ENCODE peak calls at places on chromosomes 3 and 15, in eight cellular contexts. D is A549, Z is uterus, B is stomach, O is thyroid gland, F is tibial nerve, S is adrenal gland, I is sigmoid colon. K is an unnamed sample. For H3K9me3, the result is how much of the 10 kb centered on the place peaks cover.

GRCh38 chr15:43912991-43913927 is 86.5 kb downstream of the WDR76 start:
- DNase-seq in D (peak), Z (peak), B (no peak), O (no peak), F (no peak), S (peak), I (no peak), K (no peak)

GRCh38 chr3:196322-197153 is at the start of gene CHL1:
- DNase-seq in D (no peak), Z (peak), B (no peak), O (no peak), F (no peak), S (no peak), I (peak), K (no peak)

GRCh38 chr15:68447209-68447608 is 15.2 kb upstream of the ITGA11 start:
- DNase-seq in D (no peak), Z (no peak), B (no peak), O (no peak), F (no peak), S (no peak), I (no peak), K (no peak)

GRCh38 chr3:81684739-81685395 is 76.6 kb downstream of the GBE1 start:
- DNase-seq in D (peak), Z (no peak), B (no peak), O (no peak), F (no peak), S (peak), I (no peak), K (no peak)

GRCh38 chr3:143283432-143284128 is 164.0 kb downstream of the CHST2 start:
- DNase-seq in D (no peak), Z (no peak), B (no peak), O (no peak), F (no peak), S (no peak), I (no peak), K (no peak)

GRCh38 chr3:132231633-132232032 is 85.6 kb upstream of the ACP3 start:
- DNase-seq in D (no peak), Z (no peak), B (no peak), O (no peak), F (no peak), S (peak), I (no peak), K (no peak)

GRCh38 chr15:52095597-52096262 is 16.8 kb downstream of the BCL2L10 start:
- DNase-seq in D (peak), Z (no peak), B (no peak), O (no peak), F (no peak), S (no peak), I (no peak), K (no peak)

GRCh38 chr3:190883973-190884832 is 21.7 kb upstream of the GMNC start:
- DNase-seq in D (no peak), Z (peak), B (peak), O (peak), F (peak), S (peak), I (no peak), K (no peak)

GRCh38 chr3:191762323-191762960 is 301.5 kb downstream of the PYDC2 start:
- DNase-seq in D (no peak), Z (no peak), B (no peak), O (no peak), F (no peak), S (no peak), I (no peak), K (no peak)

GRCh38 chr3:141049681-141050080 is 1.5 kb upstream of the SPSB4 start:
- DNase-seq in D (peak), Z (no peak), B (no peak), O (no peak), F (no peak), S (no peak), I (no peak), K (no peak)

GRCh38 chr3:185724761-185725160 is 100.1 kb downstream of the IGF2BP2 start:
- DNase-seq in D (no peak), Z (no peak), B (no peak), O (no peak), F (no peak), S (no peak), I (no peak), K (no peak)

GRCh38 chr3:30161370-30161769 is 445.0 kb upstream of the TGFBR2 start:
- DNase-seq in D (no peak), Z (peak), B (no peak), O (peak), F (no peak), S (no peak), I (peak), K (no peak)

GRCh38 chr15:68608206-68608843 is 29.5 kb downstream of the CORO2B start:
- DNase-seq in D (no peak), Z (peak), B (no peak), O (peak), F (peak), S (peak), I (peak), K (no peak)

GRCh38 chr3:141303481-141304223 is 64.7 kb upstream of the ZBTB38 start:
- DNase-seq in D (peak), Z (no peak), B (peak), O (no peak), F (no peak), S (no peak), I (no peak), K (no peak)

GRCh38 chr3:175606650-175607318 is 747.6 kb downstream of the NAALADL2 start:
- DNase-seq in D (no peak), Z (no peak), B (no peak), O (no peak), F (no peak), S (no peak), I (no peak), K (no peak)

GRCh38 chr3:133381346-133382109 is 18.3 kb upstream of the BFSP2 start:
- DNase-seq in D (no peak), Z (no peak), B (no peak), O (no peak), F (no peak), S (peak), I (no peak), K (no peak)

GRCh38 chr3:64108784-64109317 is 85.6 kb upstream of the PSMD6 start:
- DNase-seq in D (no peak), Z (no peak), B (no peak), O (no peak), F (no peak), S (no peak), I (no peak), K (no peak)

GRCh38 chr15:29089731-29090616 is 179.6 kb downstream of the NSMCE3 start:
- DNase-seq in D (no peak), Z (no peak), B (no peak), O (no peak), F (no peak), S (no peak), I (peak), K (peak)

GRCh38 chr3:123773681-123774431 is 110.3 kb downstream of the MYLK start:
- DNase-seq in D (no peak), Z (peak), B (no peak), O (no peak), F (no peak), S (no peak), I (peak), K (no peak)

GRCh38 chr3:146020969-146021368 is 140.0 kb downstream of the PLOD2 start:
- DNase-seq in D (no peak), Z (no peak), B (no peak), O (no peak), F (no peak), S (no peak), I (no peak), K (no peak)

GRCh38 chr3:32569540-32570425 is 875 bp downstream of the DYNC1LI1 start:
- DNase-seq in D (peak), Z (peak), B (peak), O (peak), F (no peak), S (peak), I (peak), K (peak)

GRCh38 chr15:87860743-87861142 is 395.8 kb downstream of the NTRK3 start:
- DNase-seq in D (no peak), Z (no peak), B (no peak), O (no peak), F (no peak), S (no peak), I (no peak), K (no peak)

GRCh38 chr3:88713233-88713691 is 394.2 kb upstream of the EPHA3 start:
- DNase-seq in D (no peak), Z (no peak), B (no peak), O (no peak), F (no peak), S (no peak), I (no peak), K (no peak)

GRCh38 chr3:168865022-168865551 is 769.4 kb upstream of the GOLIM4 start:
- DNase-seq in D (no peak), Z (no peak), B (no peak), O (no peak), F (no peak), S (no peak), I (no peak), K (no peak)
- TF ChIP-seq CTCF in D (peak), Z (peak), B (peak), O (peak), F (peak), S (peak), I (no peak), K (no peak)

DNA sequence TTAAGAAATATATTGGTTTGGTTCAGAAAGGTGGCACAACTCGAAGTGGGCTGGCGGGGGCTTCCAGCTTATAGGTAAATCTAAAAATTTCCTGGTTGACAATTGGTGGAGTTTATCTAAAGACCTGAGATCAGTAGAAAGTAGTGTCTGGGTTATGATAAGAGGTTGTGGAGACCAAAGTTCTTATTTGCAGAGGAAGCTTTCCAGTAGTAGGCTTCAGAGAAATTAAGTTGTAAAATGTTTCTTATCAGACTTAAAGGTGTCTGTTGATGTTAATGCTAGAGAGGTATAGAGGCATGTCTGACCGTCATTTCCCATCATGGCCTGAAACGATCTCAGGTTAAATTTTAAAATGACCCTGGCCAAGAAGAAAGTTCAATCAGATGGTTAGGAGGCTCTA is 565.2 kb upstream of the DPPA4 start:
- DNase-seq in D (no peak), Z (no peak), B (no peak), O (no peak), F (no peak), S (no peak), I (no peak), K (no peak)
- H3K9me3 ChIP-seq in D (under half), Z (under half), B (under half), O (under half), F (under half), S (under half), I (under half), K (under half)

GRCh38 chr3:48433472-48434118 is 3.7 kb upstream of the PLXNB1 start:
- DNase-seq in D (no peak), Z (peak), B (peak), O (peak), F (no peak), S (no peak), I (peak), K (peak)
- TF ChIP-seq POLR2A in D (no peak), Z (no peak), B (no peak), O (no peak), F (no peak), S (no peak), I (no peak), K (no peak)

DNA sequence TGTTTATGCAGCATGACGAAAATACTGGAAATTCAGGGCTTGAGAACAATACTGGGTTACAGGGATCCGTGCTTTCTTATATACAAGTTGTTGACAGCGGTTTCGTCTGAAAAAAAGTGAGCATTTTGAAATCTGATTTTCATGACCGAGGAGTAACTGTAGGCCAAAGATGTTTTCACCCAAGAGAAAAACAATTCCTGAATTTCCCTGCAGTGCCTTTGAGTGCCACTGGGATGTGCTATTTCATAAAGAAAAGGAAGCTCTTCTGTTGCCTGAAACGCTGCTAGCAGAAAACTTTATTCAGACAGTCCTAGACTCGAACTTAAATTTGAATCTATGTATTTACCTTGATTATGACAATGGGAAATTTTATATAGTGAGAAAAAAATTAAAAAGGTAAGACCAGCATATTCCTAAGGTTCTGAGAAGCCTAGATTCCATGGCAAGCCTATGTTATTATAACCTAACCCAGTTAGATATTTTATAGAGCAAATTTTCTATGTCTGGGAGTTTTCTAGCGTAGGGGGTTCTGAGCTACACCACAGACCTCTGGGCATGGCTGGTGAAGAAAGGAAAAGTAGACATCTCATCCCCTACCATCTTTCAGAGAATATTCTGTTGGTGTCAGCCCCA is 30.2 kb downstream of the KCNAB1 start:
- DNase-seq in D (peak), Z (peak), B (peak), O (peak), F (peak), S (peak), I (peak), K (peak)
- TF ChIP-seq CTCF in D (peak), Z (peak), B (peak), O (peak), F (peak), S (peak), I (peak), K (peak)

GRCh38 chr3:6062226-6063187 is 798.4 kb upstream of the GRM7 start:
- DNase-seq in D (no peak), Z (no peak), B (no peak), O (no peak), F (no peak), S (no peak), I (no peak), K (no peak)
- H3K9me3 ChIP-seq in D (under half), Z (under half), B (under half), O (under half), F (under half), S (under half), I (under half), K (under half)

GRCh38 chr15:53759333-53759975 is at the start of gene WDR72:
- DNase-seq in D (no peak), Z (no peak), B (no peak), O (peak), F (no peak), S (no peak), I (no peak), K (no peak)
- TF ChIP-seq POLR2A in D (no peak), Z (no peak), B (no peak), O (peak), F (no peak), S (no peak), I (no peak), K (no peak)

GRCh38 chr3:159781867-159782266 is 206.8 kb upstream of the IL12A start:
- DNase-seq in D (no peak), Z (no peak), B (no peak), O (no peak), F (no peak), S (no peak), I (no peak), K (no peak)
- TF ChIP-seq CTCF in D (peak), Z (no peak), B (no peak), O (no peak), F (no peak), S (no peak), I (no peak), K (peak)

GRCh38 chr15:25065286-25065685 is 110.5 kb downstream of the SNRPN start:
- DNase-seq in D (no peak), Z (no peak), B (no peak), O (no peak), F (no peak), S (no peak), I (peak), K (no peak)
- H3K9me3 ChIP-seq in D (half or more), Z (half or more), B (half or more), O (under half), F (under half), S (half or more), I (half or more), K (under half)